ENCODE peak calls at places on chromosome X, in six cellular contexts. X is PC-3, P is GM23338, I is neural progenitor cell, U is MM.1S, B is PC-9. K is an unnamed sample.

GRCh38 chrX:19225906-19226305 is 103.6 kb upstream of the ADGRG2 start:
- DNase-seq in B (peak; percentile 1), U (peak; percentile 12), X (peak; percentile 61), P (peak; percentile 43), I (peak; percentile 38), K (no peak)

GRCh38 chrX:43559643-43560042 is 96.5 kb upstream of the MAOA start:
- DNase-seq in P (peak; percentile 69), I (peak; percentile 77), X (peak; percentile 67), B (peak; percentile 4), U (peak; percentile 31), K (peak; percentile 25)

GRCh38 chrX:40091691-40092421 is 5.9 kb downstream of the BCOR start:
- DNase-seq in I (peak; percentile 77), U (no peak), B (no peak), P (no peak), X (no peak), K (no peak)

GRCh38 chrX:110667706-110668105 is 127.9 kb downstream of the CHRDL1 start:
- DNase-seq in P (peak; percentile 88), U (no peak), B (peak; percentile 25), X (peak; percentile 1), I (peak; percentile 82), K (no peak)

GRCh38 chrX:95764972-95765451 is 919.6 kb upstream of the DIAPH2 start:
- DNase-seq in I (peak; percentile 76), U (peak; percentile 68), X (peak; percentile 67), P (peak; percentile 68), B (no peak), K (peak; percentile 28)

GRCh38 chrX:54030329-54030728 is 13.9 kb downstream of the PHF8 start:
- DNase-seq in U (no peak), P (no peak), I (no peak), B (no peak), X (no peak), K (no peak)

GRCh38 chrX:10239611-10240064 is 82.9 kb downstream of the CLCN4 start:
- DNase-seq in B (peak; percentile 47), X (peak; percentile 68), I (no peak), P (no peak), U (no peak), K (peak; percentile 72)

GRCh38 chrX:131778269-131779218 is 234.7 kb downstream of the OR13H1 start:
- DNase-seq in U (peak; percentile 95), P (no peak), X (peak; percentile 25), I (no peak), B (no peak), K (no peak)

GRCh38 chrX:129679856-129680255 is 25.1 kb upstream of the APLN start:
- DNase-seq in I (no peak), U (no peak), P (no peak), X (peak; percentile 66), B (no peak), K (peak; percentile 56)

GRCh38 chrX:65677954-65678469 is 10.6 kb downstream of the MSN start:
- DNase-seq in I (no peak), P (no peak), X (peak; percentile 91), U (no peak), B (peak; percentile 26), K (peak; percentile 87)

GRCh38 chrX:2913118-2913517 is 16.0 kb downstream of the ARSD start:
- DNase-seq in X (peak; percentile 15), P (no peak), I (no peak), B (no peak), U (no peak), K (no peak)

GRCh38 chrX:9825129-9825865 is 39.1 kb downstream of the SHROOM2 start:
- DNase-seq in I (no peak), B (no peak), U (no peak), P (no peak), X (no peak), K (no peak)

GRCh38 chrX:11341274-11342256 is 48.4 kb downstream of the AMELX start:
- DNase-seq in B (no peak), P (no peak), I (no peak), U (no peak), X (peak; percentile 88), K (peak; percentile 89)

GRCh38 chrX:150690126-150690525 is 3.1 kb upstream of the MTMR1 start:
- DNase-seq in X (peak; percentile 95), P (no peak), I (no peak), U (no peak), B (peak; percentile 69), K (peak; percentile 91)

GRCh38 chrX:56788229-56788628 is 59.2 kb downstream of the NBDY start:
- DNase-seq in X (no peak), I (no peak), B (no peak), U (peak; percentile 60), P (no peak), K (no peak)

GRCh38 chrX:58025979-58026378 is 115.7 kb upstream of the ZXDA start:
- DNase-seq in X (peak; percentile 51), B (peak; percentile 8), I (peak; percentile 9), U (peak; percentile 65), P (peak; percentile 28), K (peak; percentile 47)

GRCh38 chrX:16882702-16883486 is 12.7 kb upstream of the RBBP7 start:
- DNase-seq in P (peak; percentile 78), I (peak; percentile 84), B (peak; percentile 65), U (peak; percentile 74), X (peak; percentile 85), K (peak; percentile 66)

GRCh38 chrX:25125483-25125882 is 109.7 kb upstream of the ARX start:
- DNase-seq in P (no peak), B (no peak), X (no peak), U (no peak), I (no peak), K (no peak)

GRCh38 chrX:154011376-154012335 is 8.0 kb downstream of the IRAK1 start:
- DNase-seq in B (no peak), U (no peak), X (no peak), I (no peak), P (no peak), K (no peak)

GRCh38 chrX:154013614-154014360 is 5.9 kb downstream of the IRAK1 start:
- DNase-seq in I (peak; percentile 59), B (peak; percentile 50), X (peak; percentile 45), U (no peak), P (peak; percentile 64), K (peak; percentile 42)

GRCh38 chrX:154012336-154012991 is 7.2 kb downstream of the IRAK1 start:
- DNase-seq in B (no peak), P (peak; percentile 18), I (no peak), X (no peak), U (no peak), K (no peak)

GRCh38 chrX:154014429-154015380 is 5.0 kb downstream of the IRAK1 start:
- DNase-seq in P (no peak), X (no peak), U (no peak), B (no peak), I (no peak), K (no peak)

DNA sequence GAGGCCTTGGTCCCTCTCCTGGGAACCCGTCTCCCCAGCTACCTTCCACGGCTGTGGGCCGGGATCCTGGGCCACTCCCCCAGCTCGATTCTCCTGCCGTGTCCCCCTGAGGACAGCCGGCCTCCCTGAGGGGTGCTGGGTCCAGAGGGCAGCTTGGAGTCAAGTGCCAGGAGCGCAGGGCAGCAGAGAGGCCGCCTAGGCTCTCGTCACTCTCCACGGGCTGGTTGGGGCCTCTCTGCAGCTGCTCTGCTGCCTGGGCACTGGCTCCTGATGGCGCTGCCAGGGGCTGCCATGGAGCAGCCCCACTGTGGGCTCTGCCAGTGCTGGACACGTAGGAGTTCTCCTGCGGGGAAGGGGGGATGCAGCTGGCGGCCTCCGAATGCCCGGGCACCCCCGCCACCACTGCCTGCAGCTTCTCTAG is 6.7 kb downstream of the IRAK1 start:
- DNase-seq in X (no peak), B (no peak), I (no peak), U (no peak), P (no peak), K (no peak)
- H3F3A ChIP-seq in X (no peaks in the 10 kb centered on the region), B (no peaks in the 10 kb centered on the region), I (no peaks in the 10 kb centered on the region), U (peaks cover 24% of the 10 kb centered on the region), P (no peaks in the 10 kb centered on the region), K (no peaks in the 10 kb centered on the region)

GRCh38 chrX:134548844-134549205 is 88.9 kb downstream of the HPRT1 start:
- DNase-seq in U (no peak), I (no peak), P (peak; percentile 30), X (no peak), B (no peak), K (no peak)
- TF ChIP-seq EZH2 in U (no peak), I (no peak), P (no peak), X (no peak), B (no peak), K (no peak)

GRCh38 chrX:101395789-101396188 is 5.0 kb downstream of the RPL36A start:
- DNase-seq in U (no peak), I (no peak), X (no peak), P (no peak), B (no peak), K (peak; percentile 30)

GRCh38 chrX:101398694-101399093 is 7.9 kb downstream of the RPL36A start:
- DNase-seq in X (no peak), U (no peak), I (no peak), P (no peak), B (no peak), K (no peak)

GRCh38 chrX:101399825-101400224 is 7.9 kb downstream of the GLA start:
- DNase-seq in P (no peak), U (no peak), I (no peak), B (no peak), X (no peak), K (no peak)

GRCh38 chrX:101394372-101394771 is 3.6 kb downstream of the RPL36A start:
- DNase-seq in B (no peak), X (no peak), U (no peak), P (no peak), I (no peak), K (no peak)

GRCh38 chrX:101397779-101398178 is 7.0 kb downstream of the RPL36A start:
- DNase-seq in P (peak; percentile 21), U (no peak), B (no peak), X (no peak), I (no peak), K (no peak)
- H3F3A ChIP-seq in P (peaks cover 20% of the 10 kb centered on the region), U (peaks cover 25% of the 10 kb centered on the region), B (peaks cover 64% of the 10 kb centered on the region), X (no peaks in the 10 kb centered on the region), I (peaks cover 42% of the 10 kb centered on the region), K (peaks cover 41% of the 10 kb centered on the region)

DNA sequence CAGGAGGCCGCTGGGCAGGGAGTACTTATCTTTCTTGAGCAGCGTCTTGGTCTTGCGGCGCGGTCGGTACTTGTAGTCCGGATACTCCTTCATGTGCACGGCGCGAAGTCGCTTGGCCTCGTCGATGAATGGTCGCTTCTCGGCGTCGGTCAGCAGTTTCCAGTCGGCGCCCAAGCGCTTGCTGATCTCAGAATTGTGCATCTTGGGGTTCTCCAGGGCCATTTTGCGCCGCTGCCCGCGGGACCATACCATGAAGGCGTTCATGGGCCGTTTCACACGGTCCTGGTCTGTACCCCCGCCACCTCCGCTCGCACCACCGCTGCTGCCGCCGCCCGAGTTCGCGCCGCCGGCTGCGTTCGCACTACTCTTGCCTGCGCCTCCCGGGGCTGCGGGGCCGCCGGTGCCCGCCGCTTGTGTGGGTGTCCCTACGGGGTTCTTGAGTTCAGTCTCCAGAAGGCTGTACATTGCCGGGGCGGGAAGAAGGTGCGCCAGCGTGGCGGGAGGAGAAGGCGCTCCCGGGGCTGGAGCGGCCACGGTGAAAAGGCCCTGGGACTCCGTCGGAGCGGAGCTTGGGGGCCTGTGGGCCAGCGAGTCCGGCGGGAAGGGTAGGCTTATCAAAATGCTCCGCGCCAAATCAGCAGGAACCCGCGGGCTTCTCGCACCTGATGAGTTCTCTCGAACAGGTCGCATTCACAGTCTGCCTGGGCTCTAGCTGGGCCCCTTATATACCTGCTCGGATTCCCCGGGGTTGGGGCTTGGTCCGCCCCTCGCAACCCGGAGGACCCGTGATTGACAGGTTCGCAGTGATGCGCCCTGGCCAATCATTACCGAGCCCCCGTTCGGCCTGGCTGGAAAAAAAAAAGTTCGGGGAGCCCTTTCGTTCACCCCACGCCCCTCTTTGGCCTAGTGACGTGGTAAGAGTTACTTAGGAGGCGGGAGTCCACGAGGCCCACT is at the start of gene SOX3:
- DNase-seq in X (no peak), I (peak; percentile 85), P (peak; percentile 82), U (no peak), B (no peak), K (no peak)
- TF ChIP-seq EZH2 in X (no peak), I (no peak), P (no peak), U (no peak), B (no peak), K (peak; percentile 75)

K was measured in GM23248.